ENCODE peak calls at places on chromosomes 3 and 15, in ten cellular contexts. V is activated CD8-positive, alpha-beta memory T cell treated with anti-CD3 and anti-CD28 coated beads, Interleukin-2, amount 50 U/mL, for 48 hours; E is NCI-H2171 treated with DMSO at 0.1 percent for 48 hours; T is activated T-helper 9 cell treated with anti-CD3 and anti-CD28 coated beads, Interleukin-2, amount 50 U/mL, for 16 hours; B is A549; K is substantia nigra; Y is GM12865; O is psoas muscle; N is fibroblast of villous mesenchyme; Q is RWPE1. W is an unnamed sample.
A peak's percentile ranks its signal among the peaks of the same experiment; 100 is the strongest.

GRCh38 chr3:192641911-192642310 is 85.4 kb downstream of the FGF12 start:
- DNase-seq in Y (no peak), Q (no peak), N (no peak), K (no peak), O (no peak), B (no peak), V (no peak), T (no peak), E (no peak), W (no peak)

GRCh38 chr3:162400697-162401096 is 904.1 kb downstream of the OTOL1 start:
- DNase-seq in O (no peak), T (no peak), Y (no peak), V (no peak), B (no peak), K (no peak), N (no peak), Q (no peak), E (no peak), W (no peak)

GRCh38 chr15:101676965-101677364 is 24.8 kb upstream of the TM2D3 start:
- DNase-seq in V (no peak), E (peak; percentile 97), Y (no peak), N (peak; percentile 67), B (no peak), O (no peak), T (no peak), K (no peak), Q (no peak), W (no peak)

GRCh38 chr3:107421170-107421792 is 44.0 kb downstream of the CCDC54 start:
- DNase-seq in K (no peak), E (peak; percentile 73), Q (peak; percentile 54), Y (peak; percentile 71), O (no peak), T (no peak), V (no peak), B (peak; percentile 66), N (peak; percentile 80), W (peak; percentile 69)

GRCh38 chr15:29208352-29208751 is 61.3 kb downstream of the NSMCE3 start:
- DNase-seq in E (peak; percentile 83), Q (peak; percentile 21), K (no peak), T (no peak), N (no peak), V (no peak), B (peak; percentile 21), O (no peak), Y (peak; percentile 35), W (no peak)

GRCh38 chr3:51796859-51797258 is 17.8 kb upstream of the IQCF6 start:
- DNase-seq in Q (no peak), Y (peak; percentile 51), N (no peak), V (no peak), B (no peak), T (no peak), O (no peak), K (no peak), E (no peak), W (no peak)

GRCh38 chr3:195718477-195718984 is 2.2 kb upstream of the MUC20 start:
- DNase-seq in O (no peak), K (no peak), V (no peak), T (no peak), Q (no peak), Y (no peak), B (no peak), N (no peak), E (no peak), W (no peak)

GRCh38 chr3:177760803-177761202 is 563.5 kb upstream of the TBL1XR1 start:
- DNase-seq in Y (no peak), B (no peak), V (no peak), Q (no peak), T (no peak), O (no peak), K (no peak), E (no peak), N (no peak), W (no peak)

GRCh38 chr15:70308011-70308761 is 210.5 kb upstream of the TLE3 start:
- DNase-seq in Q (no peak), O (no peak), E (no peak), K (no peak), T (no peak), N (no peak), B (peak; percentile 28), V (no peak), Y (peak; percentile 69), W (no peak)

GRCh38 chr15:88604972-88605506 is 16.1 kb upstream of the AEN start:
- DNase-seq in O (no peak), B (no peak), Q (no peak), E (peak; percentile 29), Y (no peak), N (no peak), V (no peak), T (no peak), K (no peak), W (no peak)

GRCh38 chr3:44942202-44942921 is 33.6 kb downstream of the ZDHHC3 start:
- DNase-seq in E (no peak), V (no peak), Q (peak; percentile 69), Y (no peak), O (no peak), N (peak; percentile 23), K (no peak), B (peak; percentile 3), T (no peak), W (no peak)

GRCh38 chr3:37163262-37164020 is 10.9 kb downstream of the LRRFIP2 start:
- DNase-seq in T (no peak), E (no peak), Q (peak; percentile 38), O (no peak), B (no peak), V (peak; percentile 58), Y (peak; percentile 64), K (no peak), N (peak; percentile 93), W (no peak)

GRCh38 chr3:73623996-73624362 is 762 bp downstream of the PDZRN3 start:
- DNase-seq in B (no peak), Q (no peak), V (no peak), O (peak; percentile 87), T (no peak), Y (no peak), K (no peak), N (peak; percentile 59), E (no peak), W (peak; percentile 38)

GRCh38 chr3:123789760-123790159 is 94.4 kb downstream of the MYLK start:
- DNase-seq in O (no peak), E (no peak), V (no peak), K (no peak), N (peak; percentile 96), T (no peak), Q (no peak), Y (no peak), B (no peak), W (no peak)

GRCh38 chr15:48360841-48361240 is 29.6 kb downstream of the DUT start:
- DNase-seq in N (peak; percentile 71), Q (no peak), B (peak; percentile 41), O (no peak), K (no peak), V (no peak), E (no peak), T (no peak), Y (no peak), W (no peak)

GRCh38 chr3:36201546-36201945 is 178.8 kb upstream of the STAC start:
- DNase-seq in Y (no peak), E (peak; percentile 69), O (no peak), N (no peak), Q (no peak), B (no peak), K (no peak), V (no peak), T (no peak), W (no peak)

GRCh38 chr15:71232411-71232810 is 117.1 kb downstream of the THSD4 start:
- DNase-seq in Q (no peak), B (no peak), T (no peak), O (no peak), Y (no peak), V (no peak), K (no peak), N (no peak), E (no peak), W (no peak)

GRCh38 chr3:125125822-125126245 is 70.0 kb upstream of the HEG1 start:
- DNase-seq in B (no peak), N (peak; percentile 100), Q (peak; percentile 46), E (no peak), O (no peak), Y (no peak), K (no peak), V (peak; percentile 53), T (no peak), W (no peak)

GRCh38 chr3:45628746-45629145 is 34.2 kb downstream of the LIMD1 start:
- DNase-seq in O (no peak), Y (no peak), K (no peak), E (no peak), T (no peak), Q (no peak), B (no peak), V (no peak), N (peak; percentile 98), W (no peak)

GRCh38 chr15:26082833-26083174 is 219.7 kb upstream of the ATP10A start:
- DNase-seq in K (no peak), E (peak; percentile 86), Y (no peak), O (no peak), V (no peak), Q (no peak), N (peak; percentile 14), T (no peak), B (no peak), W (peak; percentile 50)

GRCh38 chr3:13865106-13865505 is 14.8 kb downstream of the WNT7A start:
- DNase-seq in Y (no peak), V (no peak), Q (no peak), T (no peak), N (no peak), K (no peak), O (no peak), E (no peak), B (no peak), W (no peak)

GRCh38 chr3:183815951-183816475 is 9.4 kb downstream of the MAP6D1 start:
- DNase-seq in V (no peak), E (no peak), N (no peak), Q (no peak), Y (no peak), B (no peak), O (no peak), K (no peak), T (no peak), W (no peak)

GRCh38 chr3:42659451-42660130 is 6.1 kb downstream of the ZBTB47 start:
- DNase-seq in V (no peak), K (no peak), Q (no peak), E (no peak), N (no peak), O (no peak), T (no peak), Y (no peak), B (no peak), W (no peak)

GRCh38 chr15:98177950-98178848 is 217.7 kb downstream of the ARRDC4 start:
- DNase-seq in K (no peak), Q (peak; percentile 87), N (peak; percentile 69), T (no peak), Y (peak; percentile 34), E (peak; percentile 52), V (no peak), B (peak; percentile 70), O (no peak), W (no peak)

W was measured in NCI-H446.